ENCODE peak calls at places on chromosomes 6 and 20, in four cellular contexts. G, E, N and P are unnamed samples.

GRCh38 chr6:56311525-56311924 is 64.1 kb upstream of the COL21A1 start:
- DNase-seq in G (no peak), E (no peak), N (no peak), P (no peak)

GRCh38 chr20:61443541-61444126 is 191.6 kb downstream of the CDH4 start:
- DNase-seq in G (no peak), E (no peak), N (no peak), P (no peak)

GRCh38 chr20:23361108-23361650 is 803 bp upstream of the GZF1 start:
- DNase-seq in G (no peak), E (no peak), N (no peak), P (peak; percentile 48)

GRCh38 chr6:111487656-111488055 is 4.6 kb upstream of the REV3L start:
- DNase-seq in G (peak; percentile 31), E (no peak), N (no peak), P (peak; percentile 86)

GRCh38 chr6:44737829-44738528 is 350.5 kb downstream of the CDC5L start:
- DNase-seq in G (no peak), E (no peak), N (no peak), P (no peak)

GRCh38 chr6:122323361-122323760 is 76.1 kb upstream of the HSF2 start:
- DNase-seq in G (no peak), E (no peak), N (no peak), P (no peak)

GRCh38 chr6:82622461-82622860 is 258.8 kb downstream of the TPBG start:
- DNase-seq in G (no peak), E (no peak), N (no peak), P (no peak)

GRCh38 chr6:27866370-27867050 is 45.7 kb downstream of the OR2B2 start:
- DNase-seq in G (peak; percentile 81), E (no peak), N (no peak), P (peak; percentile 90)

GRCh38 chr6:21593927-21594421 is 423 bp downstream of the SOX4 start:
- DNase-seq in G (peak; percentile 38), E (peak; percentile 41), N (peak; percentile 19), P (peak; percentile 66)

GRCh38 chr6:30322527-30323501 is 3.9 kb upstream of the TRIM39 start:
- DNase-seq in G (peak; percentile 14), E (no peak), N (no peak), P (peak; percentile 92)

GRCh38 chr6:159112714-159113113 is 56.5 kb upstream of the FNDC1 start:
- DNase-seq in G (no peak), E (no peak), N (no peak), P (no peak)

GRCh38 chr20:41357424-41358163 is 9.0 kb downstream of the EMILIN3 start:
- DNase-seq in G (no peak), E (no peak), N (no peak), P (no peak)

GRCh38 chr20:47265214-47265613 is 91.3 kb downstream of the ZMYND8 start:
- DNase-seq in G (no peak), E (no peak), N (no peak), P (no peak)